ENCODE peak calls at places on chromosomes 3 and 15, in eight cellular contexts. O is NAMALWA; H is stromal cell of bone marrow; B is cerebellum; Y is activated naive CD8-positive, alpha-beta T cell treated with anti-CD3 and anti-CD28 coated beads, Interleukin-2, amount 50 U/mL, for 24 hours; X is amygdala; L is cardiac muscle cell; A is NCI-H2081. T is an unnamed sample.

GRCh38 chr3:131444180-131444579 is 58.6 kb downstream of the MRPL3 start:
- DNase-seq in H (no peak), O (no peak), L (no peak), Y (no peak), B (no peak), A (no peak), X (no peak), T (no peak)

GRCh38 chr3:138405486-138405885 is 28.9 kb upstream of the ESYT3 start:
- DNase-seq in H (no peak), Y (no peak), B (no peak), X (no peak), A (no peak), L (no peak), O (no peak), T (no peak)

GRCh38 chr3:141830508-141830907 is 45.9 kb upstream of the ATP1B3 start:
- DNase-seq in X (no peak), B (no peak), Y (no peak), L (peak), O (no peak), H (no peak), A (no peak), T (no peak)

GRCh38 chr3:172516318-172517214 is 6.7 kb downstream of the TNFSF10 start:
- DNase-seq in X (no peak), L (peak), H (peak), Y (no peak), O (no peak), B (no peak), A (no peak), T (peak)

GRCh38 chr3:195906865-195907729 is 1.3 kb downstream of the TNK2 start:
- DNase-seq in H (no peak), X (peak), O (peak), Y (peak), B (no peak), L (no peak), A (peak), T (peak)

GRCh38 chr3:140316461-140316860 is 361.4 kb upstream of the TRIM42 start:
- DNase-seq in Y (no peak), X (no peak), L (no peak), H (no peak), O (no peak), B (no peak), A (peak), T (no peak)

GRCh38 chr15:44603126-44603525 is 60.3 kb downstream of the SPG11 start:
- DNase-seq in Y (no peak), O (no peak), B (no peak), X (no peak), L (no peak), A (no peak), H (no peak), T (no peak)

GRCh38 chr3:178181085-178181484 is 355.2 kb upstream of the KCNMB2 start:
- DNase-seq in B (no peak), L (no peak), A (no peak), Y (no peak), X (no peak), H (no peak), O (no peak), T (no peak)

GRCh38 chr3:150455341-150455740 is 47.2 kb downstream of the TSC22D2 start:
- DNase-seq in A (no peak), H (no peak), O (no peak), L (no peak), B (no peak), Y (no peak), X (no peak), T (no peak)

GRCh38 chr3:185645596-185646381 is 59.7 kb downstream of the SENP2 start:
- DNase-seq in A (no peak), H (no peak), Y (no peak), B (no peak), L (no peak), O (no peak), X (no peak), T (no peak)

GRCh38 chr3:39917060-39917773 is 107.8 kb downstream of the MYRIP start:
- DNase-seq in O (no peak), X (no peak), A (no peak), Y (no peak), H (peak), L (peak), B (no peak), T (no peak)

GRCh38 chr3:4340411-4341335 is 37.5 kb downstream of the SETMAR start:
- DNase-seq in A (no peak), X (peak), L (peak), H (peak), Y (no peak), B (no peak), O (no peak), T (no peak)

GRCh38 chr3:187976361-187976900 is 177.5 kb upstream of the LPP start:
- DNase-seq in X (no peak), O (peak), A (no peak), L (no peak), B (no peak), Y (peak), H (no peak), T (no peak)

GRCh38 chr3:120524171-120524923 is 71.8 kb upstream of the NDUFB4 start:
- DNase-seq in H (peak), O (no peak), Y (no peak), L (peak), X (no peak), A (no peak), B (no peak), T (no peak)

GRCh38 chr15:38002883-38003477 is 68.5 kb downstream of the TMCO5A start:
- DNase-seq in B (no peak), H (peak), A (peak), Y (peak), L (peak), O (peak), X (peak), T (peak)

GRCh38 chr3:53156368-53156834 is 4.6 kb upstream of the PRKCD start:
- DNase-seq in L (no peak), H (no peak), O (no peak), X (no peak), B (no peak), A (no peak), Y (no peak), T (peak)

GRCh38 chr15:84983299-84983698 is 1.6 kb downstream of the PDE8A start:
- DNase-seq in A (no peak), X (no peak), H (no peak), O (peak), B (no peak), Y (no peak), L (no peak), T (no peak)